ENCODE peak calls at places on chromosomes 3 and 15, in eight cellular contexts. C is ELR; W is GM04504; A is cardiac fibroblast; T is effector CD4-positive, alpha-beta T cell; M is T-helper 9 cell; X is colonic mucosa; I is HL-60. E is an unnamed sample.

GRCh38 chr15:67185621-67186225 is 68.7 kb downstream of the AAGAB start:
- DNase-seq in I (peak; percentile 63), T (no peak), A (peak; percentile 53), X (no peak), W (no peak), C (no peak), M (no peak), E (no peak)

GRCh38 chr3:136787226-136787793 is 31.6 kb upstream of the SLC35G2 start:
- DNase-seq in I (no peak), A (peak; percentile 33), M (peak; percentile 6), C (peak; percentile 41), X (peak; percentile 19), T (no peak), W (no peak), E (no peak)

GRCh38 chr3:120272294-120272693 is 12.7 kb downstream of the GPR156 start:
- DNase-seq in I (no peak), C (no peak), A (no peak), M (no peak), T (no peak), W (no peak), X (no peak), E (no peak)

GRCh38 chr3:50572158-50572557 is 2.8 kb downstream of the HEMK1 start:
- DNase-seq in I (peak; percentile 79), W (no peak), C (peak; percentile 62), X (peak; percentile 83), A (peak; percentile 75), T (peak; percentile 74), M (peak; percentile 72), E (peak; percentile 79)

GRCh38 chr3:161217496-161217895 is 3.6 kb upstream of the NMD3 start:
- DNase-seq in A (peak; percentile 80), W (peak; percentile 22), T (no peak), I (no peak), X (no peak), M (no peak), C (peak; percentile 71), E (no peak)

GRCh38 chr15:68414591-68414990 is 17.4 kb downstream of the ITGA11 start:
- DNase-seq in A (no peak), X (peak; percentile 13), W (no peak), C (no peak), M (no peak), T (no peak), I (no peak), E (no peak)

GRCh38 chr3:117708601-117709000 is 999.0 kb downstream of the TUSC7 start:
- DNase-seq in X (no peak), T (no peak), C (peak; percentile 72), A (peak; percentile 5), M (no peak), I (no peak), W (no peak), E (no peak)

GRCh38 chr3:14430706-14431470 is 28.5 kb downstream of the SLC6A6 start:
- DNase-seq in C (no peak), A (no peak), T (no peak), W (no peak), I (no peak), M (no peak), X (no peak), E (no peak)

GRCh38 chr15:69656271-69657030 is 203.8 kb downstream of the RPLP1 start:
- DNase-seq in W (no peak), T (no peak), M (no peak), C (no peak), A (no peak), I (no peak), X (peak; percentile 2), E (no peak)

GRCh38 chr3:143731304-143731703 is 117.0 kb downstream of the SLC9A9 start:
- DNase-seq in X (no peak), M (no peak), C (no peak), T (no peak), A (no peak), I (no peak), W (no peak), E (no peak)

GRCh38 chr15:61621146-61621545 is 392.0 kb upstream of the RORA start:
- DNase-seq in A (peak; percentile 15), W (no peak), X (peak; percentile 20), M (no peak), I (no peak), T (no peak), C (peak; percentile 6), E (peak; percentile 15)

GRCh38 chr3:58604031-58604430 is 26.8 kb upstream of the FAM107A start:
- DNase-seq in W (no peak), T (no peak), X (no peak), I (no peak), A (no peak), M (no peak), C (no peak), E (no peak)

GRCh38 chr3:24299801-24300626 is 194.6 kb downstream of the THRB start:
- DNase-seq in T (no peak), W (no peak), M (no peak), A (peak; percentile 81), C (peak; percentile 79), I (no peak), X (no peak), E (no peak)

GRCh38 chr15:65028338-65028737 is 1.1 kb downstream of the MTFMT start:
- DNase-seq in I (peak; percentile 12), C (no peak), X (peak; percentile 57), T (no peak), A (no peak), W (no peak), M (no peak), E (no peak)

GRCh38 chr3:63349583-63350177 is 71.6 kb downstream of the SYNPR start:
- DNase-seq in A (peak; percentile 81), C (peak; percentile 74), W (no peak), X (peak; percentile 71), M (no peak), I (peak; percentile 60), T (no peak), E (peak; percentile 51)

GRCh38 chr3:183265713-183266417 is 12.8 kb downstream of the B3GNT5 start:
- DNase-seq in X (peak; percentile 83), C (peak; percentile 97), A (peak; percentile 96), W (no peak), M (no peak), T (no peak), I (no peak), E (peak; percentile 89)